ENCODE peak calls at places on chromosomes 7 and 10, in eight cellular contexts. C is frontal cortex; F is GDM1; H is sigmoid colon; K is CMK; X is progenitor cell of endocrine pancreas; O is activated naive CD4-positive, alpha-beta T cell treated with anti-CD3 and anti-CD28 coated beads, Interleukin-2, amount 50 U/mL, for 16 hours; V is AG08395. W is an unnamed sample.
A peak's percentile ranks its signal among the peaks of the same experiment; 100 is the strongest.

GRCh38 chr10:120456143-120456625 is 843 bp upstream of the PLPP4 start:
- DNase-seq in C (no peak), F (no peak), H (no peak), K (no peak), X (no peak), O (no peak), V (no peak), W (no peak)

GRCh38 chr10:42985436-42986316 is 91.2 kb upstream of the RET start:
- DNase-seq in C (no peak), F (no peak), H (peak; percentile 56), K (no peak), X (no peak), O (no peak), V (no peak), W (no peak)

GRCh38 chr7:140661124-140661523 is 11.6 kb upstream of the ADCK2 start:
- DNase-seq in C (no peak), F (no peak), H (no peak), K (no peak), X (no peak), O (no peak), V (no peak), W (no peak)

GRCh38 chr7:22601812-22602568 is 102.0 kb upstream of the STEAP1B start:
- DNase-seq in C (no peak), F (no peak), H (no peak), K (no peak), X (no peak), O (no peak), V (peak; percentile 37), W (peak; percentile 38)

GRCh38 chr7:128210590-128211570 is 30.2 kb upstream of the LEP start:
- DNase-seq in C (no peak), F (no peak), H (peak; percentile 40), K (no peak), X (no peak), O (no peak), V (no peak), W (no peak)

GRCh38 chr7:111587715-111588433 is 25.6 kb upstream of the IMMP2L start:
- DNase-seq in C (no peak), F (no peak), H (no peak), K (no peak), X (no peak), O (no peak), V (no peak), W (peak; percentile 4)

GRCh38 chr10:79115302-79115701 is 46.5 kb downstream of the ZMIZ1 start:
- DNase-seq in C (no peak), F (no peak), H (no peak), K (no peak), X (no peak), O (no peak), V (no peak), W (no peak)

GRCh38 chr10:73894245-73894971 is 16.5 kb upstream of the PLAU start:
- DNase-seq in C (no peak), F (no peak), H (no peak), K (no peak), X (no peak), O (no peak), V (peak; percentile 40), W (peak; percentile 87)

GRCh38 chr7:5709347-5709950 is 72.0 kb downstream of the RNF216 start:
- DNase-seq in C (no peak), F (no peak), H (no peak), K (no peak), X (no peak), O (no peak), V (peak; percentile 31), W (no peak)

GRCh38 chr10:10235003-10235402 is 782.7 kb upstream of the CELF2 start:
- DNase-seq in C (no peak), F (no peak), H (no peak), K (no peak), X (no peak), O (no peak), V (no peak), W (peak; percentile 22)

GRCh38 chr10:26438534-26439269 is 561 bp downstream of the APBB1IP start:
- DNase-seq in C (no peak), F (peak; percentile 43), H (peak; percentile 63), K (no peak), X (no peak), O (peak; percentile 83), V (no peak), W (no peak)

GRCh38 chr7:36141850-36142249 is 11.2 kb upstream of the EEPD1 start:
- DNase-seq in C (no peak), F (no peak), H (no peak), K (no peak), X (no peak), O (no peak), V (no peak), W (no peak)

GRCh38 chr10:19728376-19728775 is 87.9 kb upstream of the PLXDC2 start:
- DNase-seq in C (no peak), F (peak; percentile 52), H (no peak), K (no peak), X (no peak), O (no peak), V (no peak), W (no peak)

GRCh38 chr7:51965454-51965853 is 648.8 kb upstream of the COBL start:
- DNase-seq in C (no peak), F (no peak), H (no peak), K (no peak), X (no peak), O (no peak), V (no peak), W (no peak)

GRCh38 chr7:107208046-107208458 is 39.2 kb downstream of the HBP1 start:
- DNase-seq in C (no peak), F (no peak), H (no peak), K (no peak), X (no peak), O (no peak), V (peak; percentile 22), W (no peak)

GRCh38 chr10:79079490-79080355 is 11.0 kb downstream of the ZMIZ1 start:
- DNase-seq in C (no peak), F (no peak), H (peak; percentile 83), K (no peak), X (no peak), O (no peak), V (peak; percentile 74), W (no peak)

GRCh38 chr10:112519129-112519761 is 72.2 kb downstream of the VTI1A start:
- DNase-seq in C (no peak), F (no peak), H (no peak), K (no peak), X (no peak), O (no peak), V (no peak), W (peak; percentile 81)

GRCh38 chr10:102064503-102064867 is 664 bp upstream of the HPS6 start:
- DNase-seq in C (no peak), F (no peak), H (no peak), K (no peak), X (no peak), O (no peak), V (no peak), W (no peak)

GRCh38 chr10:102652170-102652926 is 8.1 kb downstream of the TRIM8 start:
- DNase-seq in C (no peak), F (no peak), H (no peak), K (no peak), X (no peak), O (no peak), V (no peak), W (no peak)

GRCh38 chr10:124339119-124339807 is 79.5 kb downstream of the OAT start:
- DNase-seq in C (no peak), F (no peak), H (no peak), K (no peak), X (no peak), O (no peak), V (no peak), W (peak; percentile 50)

W was measured in bronchial epithelial cell.